ENCODE peak calls at places on chromosomes 1 and 21, in five cellular contexts. I is mucosa of gallbladder; Y is stimulated activated CD8-positive, alpha-beta memory T cell treated with anti-CD3 and anti-CD28 coated beads, Interleukin-7, amount 100 ng/mL, for 1 hour; U is NCI-H2029 treated with DMSO at 0.1 percent for 48 hours; O is skeletal muscle cell. F is an unnamed sample.

GRCh38 chr1:50279622-50280320 is 143.5 kb downstream of the DMRTA2 start:
- DNase-seq in I (no peak), Y (no peak), U (peak), O (no peak), F (no peak)

GRCh38 chr1:46062651-46063319 is 69.6 kb downstream of the PIK3R3 start:
- DNase-seq in I (no peak), Y (peak), U (no peak), O (no peak), F (no peak)

GRCh38 chr1:66598670-66599069 is 64.7 kb downstream of the SGIP1 start:
- DNase-seq in I (no peak), Y (no peak), U (no peak), O (peak), F (no peak)

GRCh38 chr21:45640888-45641479 is 2.5 kb upstream of the PCBP3 start:
- DNase-seq in I (no peak), Y (no peak), U (no peak), O (no peak), F (no peak)

GRCh38 chr1:175128523-175128922 is 60.9 kb downstream of the TNN start:
- DNase-seq in I (no peak), Y (no peak), U (no peak), O (no peak), F (no peak)

GRCh38 chr1:185539277-185539943 is 194.8 kb upstream of the HMCN1 start:
- DNase-seq in I (no peak), Y (no peak), U (no peak), O (no peak), F (no peak)

GRCh38 chr1:186617860-186618780 is 62.1 kb downstream of the PTGS2 start:
- DNase-seq in I (peak), Y (no peak), U (peak), O (peak), F (peak)

GRCh38 chr1:228315945-228316588 is 90.6 kb downstream of the TRIM11 start:
- DNase-seq in I (no peak), Y (no peak), U (no peak), O (peak), F (no peak)

GRCh38 chr1:19353596-19353995 is 41.5 kb downstream of the SLC66A1 start:
- DNase-seq in I (no peak), Y (no peak), U (peak), O (no peak), F (no peak)

GRCh38 chr1:10540277-10541005 is 65.7 kb downstream of the PEX14 start:
- DNase-seq in I (peak), Y (no peak), U (no peak), O (no peak), F (no peak)

GRCh38 chr21:37757631-37758376 is 158.5 kb downstream of the KCNJ6 start:
- DNase-seq in I (no peak), Y (no peak), U (peak), O (no peak), F (no peak)

GRCh38 chr21:15036189-15036588 is 28.6 kb downstream of the NRIP1 start:
- DNase-seq in I (no peak), Y (no peak), U (no peak), O (no peak), F (no peak)

GRCh38 chr1:37498872-37499617 is 15.5 kb downstream of the MEAF6 start:
- DNase-seq in I (no peak), Y (no peak), U (peak), O (no peak), F (no peak)

GRCh38 chr1:167532964-167533824 is 14.9 kb upstream of the CD247 start:
- DNase-seq in I (no peak), Y (no peak), U (no peak), O (no peak), F (no peak)

GRCh38 chr1:22340873-22341272 is 110.8 kb upstream of the ZBTB40 start:
- DNase-seq in I (no peak), Y (no peak), U (no peak), O (no peak), F (no peak)

GRCh38 chr1:10782491-10783244 is 13.8 kb downstream of the CASZ1 start:
- DNase-seq in I (no peak), Y (no peak), U (no peak), O (no peak), F (no peak)

GRCh38 chr1:159855709-159856108 is 6.7 kb downstream of the VSIG8 start:
- DNase-seq in I (no peak), Y (no peak), U (no peak), O (no peak), F (no peak)

GRCh38 chr1:151156515-151156819 is at the start of gene TNFAIP8L2:
- DNase-seq in I (peak), Y (peak), U (no peak), O (no peak), F (no peak)

GRCh38 chr1:119140177-119141019 is at the start of gene WARS2:
- DNase-seq in I (peak), Y (peak), U (peak), O (peak), F (peak)

GRCh38 chr1:183287191-183287675 is 101.2 kb downstream of the LAMC2 start:
- DNase-seq in I (peak), Y (no peak), U (no peak), O (no peak), F (no peak)

GRCh38 chr1:18643154-18644012 is 12.7 kb downstream of the PAX7 start:
- DNase-seq in I (no peak), Y (no peak), U (no peak), O (no peak), F (no peak)

GRCh38 chr1:89363196-89363595 is 663 bp upstream of the GBP6 start:
- DNase-seq in I (no peak), Y (no peak), U (no peak), O (no peak), F (no peak)

GRCh38 chr21:46064870-46065214 is 33.1 kb upstream of the COL6A2 start:
- DNase-seq in I (no peak), Y (no peak), U (no peak), O (no peak), F (no peak)

GRCh38 chr1:156781585-156782186 is 14.4 kb downstream of the PRCC start:
- DNase-seq in I (no peak), Y (no peak), U (no peak), O (peak), F (no peak)